ENCODE peak calls at places on chromosomes 6 and 20, in seven cellular contexts. T is NCI-H1436, J is frontal cortex, Z is heart right ventricle, A is body of pancreas, X is Panc1, S is nucleus accumbens. K is an unnamed sample.

GRCh38 chr6:107114872-107115694 is at the start of gene BEND3:
- DNase-seq in X (no peak), J (peak; percentile 73), S (peak; percentile 29), Z (peak; percentile 40), T (peak; percentile 45), A (peak; percentile 42), K (peak; percentile 65)

GRCh38 chr20:16352751-16353150 is 220.5 kb downstream of the KIF16B start:
- DNase-seq in J (no peak), T (no peak), A (no peak), S (no peak), Z (no peak), X (no peak), K (no peak)

GRCh38 chr6:26133730-26134129 is 46.5 kb downstream of the HFE start:
- DNase-seq in S (no peak), X (no peak), A (no peak), T (no peak), Z (no peak), J (no peak), K (no peak)

GRCh38 chr20:3505148-3505547 is 34.3 kb downstream of the ATRN start:
- DNase-seq in S (no peak), J (no peak), Z (no peak), X (no peak), T (no peak), A (no peak), K (no peak)

GRCh38 chr6:127352519-127352918 is 9.1 kb upstream of the ECHDC1 start:
- DNase-seq in J (no peak), X (no peak), T (no peak), Z (no peak), S (no peak), A (no peak), K (no peak)

GRCh38 chr6:51528556-51528955 is 558.9 kb downstream of the PKHD1 start:
- DNase-seq in J (no peak), A (no peak), T (no peak), X (no peak), S (no peak), Z (no peak), K (no peak)

GRCh38 chr20:58406422-58407001 is 17.5 kb downstream of the VAPB start:
- DNase-seq in Z (no peak), A (no peak), S (no peak), X (no peak), T (no peak), J (no peak), K (no peak)

GRCh38 chr20:577167-577791 is 32.8 kb downstream of the TCF15 start:
- DNase-seq in J (no peak), S (no peak), A (no peak), T (peak; percentile 41), X (no peak), Z (no peak), K (no peak)

GRCh38 chr6:4948781-4949450 is 54.9 kb downstream of the RPP40 start:
- DNase-seq in Z (no peak), J (no peak), T (no peak), S (no peak), A (no peak), X (no peak), K (no peak)

GRCh38 chr6:11999245-11999644 is 12.9 kb upstream of the HIVEP1 start:
- DNase-seq in Z (no peak), X (no peak), J (no peak), A (no peak), S (no peak), T (no peak), K (no peak)

GRCh38 chr6:16324184-16324583 is 85.8 kb downstream of the GMPR start:
- DNase-seq in Z (no peak), X (no peak), S (no peak), T (no peak), A (no peak), J (no peak), K (no peak)

GRCh38 chr20:6213311-6213710 is 90.5 kb upstream of the FERMT1 start:
- DNase-seq in A (no peak), S (no peak), X (no peak), T (no peak), Z (no peak), J (no peak), K (no peak)

GRCh38 chr20:24984963-24985640 is 7.4 kb downstream of the APMAP start:
- DNase-seq in Z (no peak), J (no peak), A (no peak), S (no peak), T (no peak), X (no peak), K (no peak)

GRCh38 chr6:100472674-100473073 is 8.0 kb upstream of the SIM1 start:
- DNase-seq in Z (no peak), A (no peak), T (no peak), X (no peak), S (no peak), J (no peak), K (no peak)

GRCh38 chr6:2257358-2257757 is 12.0 kb upstream of the GMDS start:
- DNase-seq in X (no peak), J (no peak), S (no peak), T (no peak), A (no peak), Z (peak; percentile 44), K (no peak)

GRCh38 chr6:28802417-28803336 is 121.1 kb downstream of the TRIM27 start:
- DNase-seq in A (no peak), X (peak; percentile 97), Z (no peak), J (no peak), S (no peak), T (no peak), K (no peak)

GRCh38 chr20:25296094-25297093 is 48.5 kb downstream of the PYGB start:
- DNase-seq in J (peak; percentile 60), Z (no peak), A (no peak), X (no peak), S (peak; percentile 56), T (no peak), K (no peak)

K was measured in lower lobe of right lung.